ENCODE peak calls at places on chromosome 13, in seven cellular contexts. One of them, this sample, is unnamed.

GRCh38 chr13:77698211-77699058 is 948 bp downstream of the SLAIN1 start:
- DNase-seq in mesothelial cell of epicardium: peak
- DNase-seq in CD4-positive, alpha-beta T cell: peak
- DNase-seq in uterus: peak
- DNase-seq in foreskin fibroblast: peak
- DNase-seq in RWPE1: no peak
- DNase-seq in hepatocyte: peak
- DNase-seq in this sample: no peak

GRCh38 chr13:42747399-42747873 is 33.9 kb upstream of the FAM216B start:
- DNase-seq in mesothelial cell of epicardium: no peak
- DNase-seq in foreskin fibroblast: peak
- DNase-seq in uterus: no peak
- DNase-seq in CD4-positive, alpha-beta T cell: no peak
- DNase-seq in hepatocyte: peak
- DNase-seq in RWPE1: peak
- DNase-seq in this sample: no peak

GRCh38 chr13:100633461-100633860 is 41.1 kb downstream of the TMTC4 start:
- DNase-seq in CD4-positive, alpha-beta T cell: no peak
- DNase-seq in foreskin fibroblast: peak
- DNase-seq in hepatocyte: no peak
- DNase-seq in mesothelial cell of epicardium: no peak
- DNase-seq in uterus: no peak
- DNase-seq in RWPE1: peak
- DNase-seq in this sample: no peak

GRCh38 chr13:84867246-84867645 is 932.0 kb downstream of the SLITRK6 start:
- DNase-seq in uterus: no peak
- DNase-seq in foreskin fibroblast: no peak
- DNase-seq in mesothelial cell of epicardium: no peak
- DNase-seq in CD4-positive, alpha-beta T cell: no peak
- DNase-seq in RWPE1: no peak
- DNase-seq in hepatocyte: no peak
- DNase-seq in this sample: no peak

GRCh38 chr13:104357174-104357573 is 1291.0 kb upstream of the SLC10A2 start:
- DNase-seq in uterus: no peak
- DNase-seq in CD4-positive, alpha-beta T cell: no peak
- DNase-seq in hepatocyte: no peak
- DNase-seq in mesothelial cell of epicardium: no peak
- DNase-seq in foreskin fibroblast: no peak
- DNase-seq in RWPE1: no peak
- DNase-seq in this sample: no peak

GRCh38 chr13:79481685-79482052 is 714 bp downstream of the NDFIP2 start:
- DNase-seq in hepatocyte: peak
- DNase-seq in RWPE1: peak
- DNase-seq in foreskin fibroblast: no peak
- DNase-seq in mesothelial cell of epicardium: no peak
- DNase-seq in uterus: no peak
- DNase-seq in CD4-positive, alpha-beta T cell: peak
- DNase-seq in this sample: no peak

GRCh38 chr13:89899302-89900103 is 1448.0 kb upstream of the MIR17HG start:
- DNase-seq in foreskin fibroblast: no peak
- DNase-seq in hepatocyte: no peak
- DNase-seq in CD4-positive, alpha-beta T cell: no peak
- DNase-seq in RWPE1: no peak
- DNase-seq in mesothelial cell of epicardium: no peak
- DNase-seq in uterus: no peak
- DNase-seq in this sample: no peak

GRCh38 chr13:62908321-62908720 is 1492.7 kb upstream of the PCDH20 start:
- DNase-seq in hepatocyte: no peak
- DNase-seq in mesothelial cell of epicardium: no peak
- DNase-seq in RWPE1: no peak
- DNase-seq in CD4-positive, alpha-beta T cell: no peak
- DNase-seq in uterus: no peak
- DNase-seq in foreskin fibroblast: peak
- DNase-seq in this sample: no peak

GRCh38 chr13:71867101-71867814 is at the start of gene DACH1:
- DNase-seq in RWPE1: no peak
- DNase-seq in foreskin fibroblast: peak
- DNase-seq in CD4-positive, alpha-beta T cell: no peak
- DNase-seq in mesothelial cell of epicardium: peak
- DNase-seq in uterus: peak
- DNase-seq in hepatocyte: peak
- DNase-seq in this sample: peak

GRCh38 chr13:90564096-90564495 is 783.4 kb upstream of the MIR17HG start:
- DNase-seq in uterus: no peak
- DNase-seq in mesothelial cell of epicardium: no peak
- DNase-seq in foreskin fibroblast: no peak
- DNase-seq in RWPE1: no peak
- DNase-seq in hepatocyte: no peak
- DNase-seq in CD4-positive, alpha-beta T cell: no peak
- DNase-seq in this sample: no peak

GRCh38 chr13:110103026-110103425 is 203.9 kb downstream of the COL4A1 start:
- DNase-seq in RWPE1: no peak
- DNase-seq in hepatocyte: no peak
- DNase-seq in mesothelial cell of epicardium: no peak
- DNase-seq in CD4-positive, alpha-beta T cell: no peak
- DNase-seq in foreskin fibroblast: no peak
- DNase-seq in uterus: no peak
- DNase-seq in this sample: no peak

GRCh38 chr13:107459430-107459829 is 755.9 kb downstream of the LIG4 start:
- DNase-seq in hepatocyte: peak
- DNase-seq in CD4-positive, alpha-beta T cell: no peak
- DNase-seq in mesothelial cell of epicardium: no peak
- DNase-seq in RWPE1: no peak
- DNase-seq in foreskin fibroblast: no peak
- DNase-seq in uterus: no peak
- DNase-seq in this sample: no peak

GRCh38 chr13:46575321-46575721 is 22.4 kb downstream of the LRCH1 start:
- DNase-seq in CD4-positive, alpha-beta T cell: no peak
- DNase-seq in foreskin fibroblast: peak
- DNase-seq in hepatocyte: peak
- DNase-seq in mesothelial cell of epicardium: no peak
- DNase-seq in uterus: no peak
- DNase-seq in RWPE1: no peak
- DNase-seq in this sample: no peak

GRCh38 chr13:57624565-57625435 is 6.7 kb upstream of the PCDH17 start:
- DNase-seq in mesothelial cell of epicardium: peak
- DNase-seq in uterus: no peak
- DNase-seq in foreskin fibroblast: no peak
- DNase-seq in hepatocyte: peak
- DNase-seq in RWPE1: peak
- DNase-seq in CD4-positive, alpha-beta T cell: no peak
- DNase-seq in this sample: no peak

GRCh38 chr13:99656843-99657506 is 155.7 kb downstream of the TM9SF2 start:
- DNase-seq in mesothelial cell of epicardium: no peak
- DNase-seq in RWPE1: no peak
- DNase-seq in hepatocyte: no peak
- DNase-seq in CD4-positive, alpha-beta T cell: no peak
- DNase-seq in uterus: no peak
- DNase-seq in foreskin fibroblast: no peak
- DNase-seq in this sample: no peak

GRCh38 chr13:44407891-44408290 is 34.3 kb downstream of the SERP2 start:
- DNase-seq in RWPE1: peak
- DNase-seq in uterus: no peak
- DNase-seq in mesothelial cell of epicardium: no peak
- DNase-seq in hepatocyte: no peak
- DNase-seq in CD4-positive, alpha-beta T cell: no peak
- DNase-seq in foreskin fibroblast: no peak
- DNase-seq in this sample: no peak

GRCh38 chr13:96771501-96772367 is 222.5 kb downstream of the OXGR1 start:
- DNase-seq in hepatocyte: no peak
- DNase-seq in foreskin fibroblast: no peak
- DNase-seq in mesothelial cell of epicardium: no peak
- DNase-seq in uterus: no peak
- DNase-seq in CD4-positive, alpha-beta T cell: no peak
- DNase-seq in RWPE1: no peak
- DNase-seq in this sample: no peak

GRCh38 chr13:47519626-47520025 is 481.4 kb downstream of the SUCLA2 start:
- DNase-seq in mesothelial cell of epicardium: no peak
- DNase-seq in RWPE1: no peak
- DNase-seq in foreskin fibroblast: no peak
- DNase-seq in hepatocyte: no peak
- DNase-seq in CD4-positive, alpha-beta T cell: no peak
- DNase-seq in uterus: no peak
- DNase-seq in this sample: no peak

DNA sequence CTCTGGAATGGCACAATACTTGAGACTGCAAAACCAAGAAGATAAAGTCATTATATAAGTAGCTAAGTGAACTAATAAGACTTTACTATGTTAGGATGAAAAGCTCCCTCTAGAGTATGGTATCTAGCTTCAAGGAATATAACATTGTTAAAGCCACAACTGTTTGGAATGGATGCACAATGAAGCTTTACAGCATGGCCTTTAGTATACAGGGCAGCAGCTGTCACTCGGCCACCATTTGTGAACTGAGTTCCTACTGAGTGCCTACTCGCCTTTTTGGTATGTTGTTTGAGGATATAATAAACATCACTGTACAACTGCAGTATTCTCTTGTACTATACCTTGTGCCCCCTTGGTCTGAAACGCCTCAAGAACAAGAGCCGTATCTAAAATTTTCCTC is 6.8 kb downstream of the ALG5 start:
- DNase-seq in RWPE1: no peak
- DNase-seq in CD4-positive, alpha-beta T cell: no peak
- DNase-seq in foreskin fibroblast: no peak
- DNase-seq in uterus: no peak
- DNase-seq in hepatocyte: no peak
- DNase-seq in mesothelial cell of epicardium: no peak
- DNase-seq in this sample: no peak
- TF ChIP-seq CTCF in RWPE1: no peak
- TF ChIP-seq CTCF in CD4-positive, alpha-beta T cell: no peak
- TF ChIP-seq CTCF in foreskin fibroblast: no peak
- TF ChIP-seq CTCF in uterus: no peak
- TF ChIP-seq CTCF in hepatocyte: no peak
- TF ChIP-seq CTCF in mesothelial cell of epicardium: no peak
- TF ChIP-seq CTCF in this sample: no peak

DNA sequence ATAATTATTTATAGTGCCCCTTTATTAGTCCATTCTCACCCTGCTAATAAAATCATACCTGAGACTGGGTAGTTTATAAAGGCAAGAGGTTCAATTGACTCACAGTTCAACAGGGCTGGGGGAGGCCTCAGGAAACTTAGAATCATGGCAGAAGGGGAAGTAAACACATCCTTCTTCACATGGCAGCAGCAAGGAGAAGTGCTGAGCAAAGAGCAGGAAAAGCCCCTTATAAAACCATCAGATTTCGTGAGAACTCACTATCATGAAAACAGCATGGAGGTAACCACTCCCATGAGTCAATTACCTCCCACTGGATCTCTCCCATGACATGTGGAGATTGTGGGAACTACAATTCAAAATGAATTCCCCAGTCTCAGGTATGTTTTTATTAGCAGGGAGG is 89.9 kb upstream of the STARD13 start:
- DNase-seq in foreskin fibroblast: no peak
- DNase-seq in CD4-positive, alpha-beta T cell: no peak
- DNase-seq in RWPE1: no peak
- DNase-seq in mesothelial cell of epicardium: no peak
- DNase-seq in hepatocyte: no peak
- DNase-seq in uterus: no peak
- DNase-seq in this sample: no peak
- TF ChIP-seq CTCF in foreskin fibroblast: no peak
- TF ChIP-seq CTCF in CD4-positive, alpha-beta T cell: no peak
- TF ChIP-seq CTCF in RWPE1: no peak
- TF ChIP-seq CTCF in mesothelial cell of epicardium: no peak
- TF ChIP-seq CTCF in hepatocyte: no peak
- TF ChIP-seq CTCF in uterus: no peak
- TF ChIP-seq CTCF in this sample: no peak

GRCh38 chr13:114025432-114026127 is 51.7 kb upstream of the C13orf46 start:
- DNase-seq in foreskin fibroblast: peak
- DNase-seq in CD4-positive, alpha-beta T cell: no peak
- DNase-seq in uterus: peak
- DNase-seq in RWPE1: no peak
- DNase-seq in hepatocyte: no peak
- DNase-seq in mesothelial cell of epicardium: no peak
- DNase-seq in this sample: no peak
- TF ChIP-seq CTCF in foreskin fibroblast: no peak
- TF ChIP-seq CTCF in CD4-positive, alpha-beta T cell: no peak
- TF ChIP-seq CTCF in uterus: peak
- TF ChIP-seq CTCF in RWPE1: no peak
- TF ChIP-seq CTCF in hepatocyte: peak
- TF ChIP-seq CTCF in mesothelial cell of epicardium: no peak
- TF ChIP-seq CTCF in this sample: no peak

GRCh38 chr13:67230243-67230773 is at the start of gene PCDH9:
- DNase-seq in hepatocyte: peak
- DNase-seq in uterus: peak
- DNase-seq in CD4-positive, alpha-beta T cell: peak
- DNase-seq in mesothelial cell of epicardium: peak
- DNase-seq in foreskin fibroblast: peak
- DNase-seq in RWPE1: peak
- DNase-seq in this sample: peak
- TF ChIP-seq CTCF in hepatocyte: no peak
- TF ChIP-seq CTCF in uterus: peak
- TF ChIP-seq CTCF in CD4-positive, alpha-beta T cell: no peak
- TF ChIP-seq CTCF in mesothelial cell of epicardium: no peak
- TF ChIP-seq CTCF in foreskin fibroblast: no peak
- TF ChIP-seq CTCF in RWPE1: no peak
- TF ChIP-seq CTCF in this sample: no peak

GRCh38 chr13:23810842-23811241 is 78.4 kb downstream of the MIPEP start:
- DNase-seq in CD4-positive, alpha-beta T cell: no peak
- DNase-seq in mesothelial cell of epicardium: no peak
- DNase-seq in foreskin fibroblast: no peak
- DNase-seq in uterus: no peak
- DNase-seq in RWPE1: no peak
- DNase-seq in hepatocyte: no peak
- DNase-seq in this sample: no peak
- TF ChIP-seq CTCF in CD4-positive, alpha-beta T cell: no peak
- TF ChIP-seq CTCF in mesothelial cell of epicardium: no peak
- TF ChIP-seq CTCF in foreskin fibroblast: no peak
- TF ChIP-seq CTCF in uterus: no peak
- TF ChIP-seq CTCF in RWPE1: no peak
- TF ChIP-seq CTCF in hepatocyte: no peak
- TF ChIP-seq CTCF in this sample: no peak

DNA sequence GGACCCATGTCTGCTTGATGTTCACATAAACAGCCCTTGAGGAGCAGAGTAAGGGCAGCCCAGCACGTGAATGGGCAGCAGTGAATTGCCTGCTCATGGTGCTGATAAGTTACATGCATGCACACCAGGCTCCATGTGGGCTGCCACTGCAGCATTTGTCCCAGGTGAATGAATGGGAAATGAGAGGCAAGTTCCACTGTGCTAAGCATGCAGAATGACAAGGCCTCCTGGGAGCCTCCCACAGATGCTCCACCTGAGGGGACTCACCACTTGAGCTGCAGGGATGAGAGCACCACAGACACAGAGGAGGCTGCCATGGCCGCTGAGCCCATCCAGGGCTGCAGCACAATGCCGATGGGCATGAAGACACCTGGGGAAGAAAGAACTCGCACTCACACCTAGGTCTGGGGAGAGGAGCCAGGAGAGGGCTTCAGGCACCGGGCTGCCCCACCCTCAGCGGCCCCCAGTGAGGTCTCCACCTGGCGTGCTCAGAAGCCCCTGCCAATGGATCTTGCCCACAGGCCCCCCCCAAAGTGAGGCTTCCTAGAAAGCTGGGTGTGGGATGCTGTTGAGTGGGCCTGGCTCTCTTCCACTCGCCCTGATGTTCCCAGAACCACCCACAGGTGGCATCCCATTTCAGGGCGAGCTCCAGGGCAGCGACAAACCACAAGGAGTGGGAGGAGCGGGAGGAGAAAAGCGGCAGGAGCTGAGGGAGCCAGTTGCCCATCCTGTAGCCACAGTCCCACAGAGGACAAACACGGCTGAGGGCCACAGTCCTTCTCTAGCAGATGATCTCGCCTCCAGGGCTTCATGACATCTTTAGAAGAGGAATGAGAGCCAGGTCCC is 73.8 kb downstream of the CCDC70 start:
- DNase-seq in foreskin fibroblast: no peak
- DNase-seq in mesothelial cell of epicardium: peak
- DNase-seq in uterus: no peak
- DNase-seq in RWPE1: peak
- DNase-seq in CD4-positive, alpha-beta T cell: no peak
- DNase-seq in hepatocyte: peak
- DNase-seq in this sample: no peak
- TF ChIP-seq CTCF in foreskin fibroblast: no peak
- TF ChIP-seq CTCF in mesothelial cell of epicardium: no peak
- TF ChIP-seq CTCF in uterus: peak
- TF ChIP-seq CTCF in RWPE1: peak
- TF ChIP-seq CTCF in CD4-positive, alpha-beta T cell: no peak
- TF ChIP-seq CTCF in hepatocyte: peak
- TF ChIP-seq CTCF in this sample: peak

This sample was measured in D721Med.